ENCODE peak calls at places on chromosomes 3 and 15, in four cellular contexts. P, G, H and V are unnamed samples.

GRCh38 chr15:94485148-94485719 is 253.9 kb downstream of the MCTP2 start:
- DNase-seq in P (no peak), G (no peak), H (no peak), V (no peak)

GRCh38 chr15:61522375-61522774 is 293.3 kb upstream of the RORA start:
- DNase-seq in P (no peak), G (no peak), H (no peak), V (no peak)

GRCh38 chr3:160400048-160400630 is 689 bp downstream of the SMC4 start:
- DNase-seq in P (no peak), G (peak), H (peak), V (peak)

GRCh38 chr15:45429974-45430792 is 51.8 kb upstream of the GATM start:
- DNase-seq in P (no peak), G (peak), H (peak), V (peak)

GRCh38 chr15:82680200-82681102 is 29.2 kb downstream of the AP3B2 start:
- DNase-seq in P (no peak), G (peak), H (peak), V (peak)

GRCh38 chr3:50297896-50298725 is 1.1 kb downstream of the HYAL3 start:
- DNase-seq in P (no peak), G (no peak), H (no peak), V (no peak)

GRCh38 chr3:16836505-16837237 is 48.1 kb upstream of the PLCL2 start:
- DNase-seq in P (no peak), G (no peak), H (no peak), V (no peak)

GRCh38 chr3:81289676-81290075 is 471.8 kb downstream of the GBE1 start:
- DNase-seq in P (no peak), G (no peak), H (no peak), V (no peak)

GRCh38 chr15:96893159-96893906 is 562.8 kb downstream of the NR2F2 start:
- DNase-seq in P (no peak), G (no peak), H (no peak), V (peak)

GRCh38 chr3:79284781-79285180 is 483.0 kb downstream of the ROBO1 start:
- DNase-seq in P (no peak), G (no peak), H (no peak), V (no peak)

GRCh38 chr15:99925661-99926461 is 192.6 kb upstream of the LYSMD4 start:
- DNase-seq in P (no peak), G (no peak), H (peak), V (peak)

GRCh38 chr3:134839990-134840389 is 44.9 kb downstream of the EPHB1 start:
- DNase-seq in P (no peak), G (no peak), H (no peak), V (no peak)

GRCh38 chr15:93974804-93975481 is 256.4 kb upstream of the MCTP2 start:
- DNase-seq in P (no peak), G (no peak), H (no peak), V (no peak)

GRCh38 chr3:126487151-126487771 is 11.6 kb upstream of the ZXDC start:
- DNase-seq in P (no peak), G (no peak), H (no peak), V (no peak)

GRCh38 chr15:37872661-37873060 is 61.8 kb upstream of the TMCO5A start:
- DNase-seq in P (no peak), G (no peak), H (no peak), V (no peak)

GRCh38 chr3:141373232-141373631 is 4.9 kb downstream of the ZBTB38 start:
- DNase-seq in P (no peak), G (no peak), H (no peak), V (no peak)

GRCh38 chr15:89179966-89180875 is 41.2 kb downstream of the RLBP1 start:
- DNase-seq in P (peak), G (no peak), H (no peak), V (peak)

GRCh38 chr3:144127700-144128099 is 156.1 kb downstream of the DIPK2A start:
- DNase-seq in P (no peak), G (no peak), H (no peak), V (no peak)

GRCh38 chr3:127707777-127708438 is 35.2 kb downstream of the ABTB1 start:
- DNase-seq in P (no peak), G (no peak), H (peak), V (no peak)

GRCh38 chr3:196341142-196341541 is 3.0 kb upstream of the TM4SF19 start:
- DNase-seq in P (peak), G (no peak), H (no peak), V (no peak)

GRCh38 chr15:70892912-70893560 is 410 bp downstream of the LRRC49 start:
- DNase-seq in P (no peak), G (peak), H (no peak), V (peak)

GRCh38 chr15:58755956-58756355 is 6.4 kb upstream of the ADAM10 start:
- DNase-seq in P (no peak), G (no peak), H (no peak), V (no peak)

GRCh38 chr15:83571820-83572707 is 81.9 kb upstream of the ADAMTSL3 start:
- DNase-seq in P (peak), G (no peak), H (no peak), V (peak)

GRCh38 chr15:91304794-91305193 is 204.7 kb downstream of the SV2B start:
- DNase-seq in P (no peak), G (no peak), H (no peak), V (no peak)

GRCh38 chr3:53202331-53203015 is 41.5 kb downstream of the PRKCD start:
- DNase-seq in P (no peak), G (no peak), H (no peak), V (no peak)

DNA sequence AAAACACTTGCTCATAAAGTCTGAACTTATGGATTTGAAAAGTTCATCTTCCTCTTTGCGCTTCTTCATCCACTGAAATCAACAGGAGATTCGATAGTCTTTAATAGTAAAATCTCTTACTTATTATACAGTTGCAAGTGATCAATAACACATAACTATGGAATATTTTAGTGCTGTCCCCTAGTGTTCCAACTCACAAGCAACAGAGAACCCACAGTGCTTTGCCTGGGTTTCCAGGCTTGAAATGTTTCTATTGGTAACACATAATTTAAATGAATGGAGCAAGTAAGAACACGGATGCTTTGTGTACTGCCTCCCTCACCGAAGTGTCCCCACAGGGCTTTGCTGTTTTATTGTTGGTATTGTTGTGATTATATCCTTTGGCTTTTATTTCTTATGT is 93.5 kb downstream of the WDR72 start:
- DNase-seq in P (no peak), G (no peak), H (no peak), V (no peak)
- TF ChIP-seq CTCF in P (no peak), G (peak), H (no peak), V (no peak)

DNA sequence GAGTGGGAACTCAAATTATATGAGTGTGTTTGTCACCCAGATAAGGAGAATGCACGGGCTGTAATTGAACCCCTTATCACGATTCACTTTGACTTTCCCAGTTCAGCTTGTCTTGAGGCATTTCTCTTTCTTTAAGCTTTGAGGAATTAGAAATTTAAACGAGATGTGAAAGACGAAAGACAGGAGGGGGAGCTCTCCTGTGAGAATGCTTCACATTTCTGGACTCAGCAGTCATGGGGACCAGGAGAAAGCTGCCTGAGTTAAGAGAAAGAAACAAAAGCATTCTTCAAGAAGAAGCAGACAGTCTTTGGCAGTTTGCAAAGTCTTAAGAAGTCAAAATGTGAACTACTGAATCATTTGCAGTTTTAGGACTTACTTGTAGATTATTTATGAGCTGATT is 205.6 kb downstream of the NECTIN3 start:
- DNase-seq in P (peak), G (no peak), H (no peak), V (no peak)
- TF ChIP-seq CTCF in P (peak), G (no peak), H (no peak), V (no peak)

GRCh38 chr3:170653801-170654200 is 67.9 kb upstream of the SLC7A14 start:
- DNase-seq in P (no peak), G (no peak), H (no peak), V (no peak)
- TF ChIP-seq CTCF in P (no peak), G (no peak), H (no peak), V (no peak)

DNA sequence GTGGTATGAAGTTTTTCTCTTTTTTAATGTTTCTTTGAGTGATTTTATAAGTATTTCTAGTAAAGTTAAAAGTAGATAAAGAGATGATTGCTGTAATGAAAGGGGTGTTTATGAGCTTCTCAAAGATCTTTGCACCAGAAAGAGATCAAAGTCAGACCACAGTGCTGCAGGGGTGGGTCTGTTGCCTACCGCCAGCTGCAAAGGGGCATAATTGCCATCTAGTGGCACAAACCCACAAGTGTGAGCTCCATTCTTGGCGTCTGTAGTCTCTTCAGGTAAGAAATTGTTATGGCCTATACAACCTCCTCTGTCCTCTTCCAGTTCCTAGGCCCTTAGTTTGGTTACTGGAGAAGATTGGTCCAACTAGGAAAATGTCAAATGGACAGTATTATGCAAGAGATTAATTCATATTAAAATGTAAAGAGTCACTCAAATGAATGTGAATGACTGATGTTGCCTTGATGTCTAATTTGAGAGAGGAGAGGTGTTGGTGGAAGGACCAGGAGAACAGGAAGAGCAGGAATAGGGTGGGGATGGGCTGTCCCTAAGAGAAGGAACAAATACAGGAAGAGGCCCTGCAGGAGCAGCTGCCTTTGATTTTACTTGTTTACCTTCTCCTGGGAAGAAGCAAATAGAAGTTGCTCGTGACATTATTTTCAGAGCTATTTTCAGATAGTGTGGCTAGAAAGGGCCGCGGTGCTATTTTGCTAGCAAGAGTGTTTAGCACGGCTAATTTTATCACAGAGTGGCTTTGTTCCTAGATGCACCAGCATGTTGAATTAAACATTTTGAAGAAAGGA is 53.0 kb upstream of the GSK3B start:
- DNase-seq in P (no peak), G (no peak), H (no peak), V (peak)
- TF ChIP-seq CTCF in P (no peak), G (peak), H (peak), V (no peak)